ENCODE peak calls at places on chromosome 21, in five cellular contexts. O is astrocyte of the cerebellum; P is fibroblast of pulmonary artery; R is activated CD8-positive, alpha-beta T cell treated with anti-CD3 and anti-CD28 coated beads for 36 hours; N is MM.1S. V is an unnamed sample.

GRCh38 chr21:28579986-28580550 is 412.6 kb downstream of the LTN1 start:
- DNase-seq in O (no peak), P (no peak), R (no peak), N (no peak), V (no peak)

GRCh38 chr21:35438643-35439404 is 389.7 kb upstream of the RUNX1 start:
- DNase-seq in O (no peak), P (peak), R (peak), N (peak), V (no peak)

GRCh38 chr21:37257526-37257966 is 9.6 kb downstream of the VPS26C start:
- DNase-seq in O (no peak), P (peak), R (no peak), N (no peak), V (no peak)

GRCh38 chr21:17461014-17461413 is 51.8 kb upstream of the CXADR start:
- DNase-seq in O (peak), P (peak), R (no peak), N (no peak), V (no peak)

GRCh38 chr21:29232601-29233541 is 65.9 kb upstream of the BACH1 start:
- DNase-seq in O (no peak), P (peak), R (peak), N (no peak), V (no peak)

GRCh38 chr21:43734131-43734634 is 15.3 kb downstream of the PDXK start:
- DNase-seq in O (no peak), P (no peak), R (peak), N (no peak), V (no peak)

GRCh38 chr21:29148535-29148934 is 18.1 kb downstream of the MAP3K7CL start:
- DNase-seq in O (peak), P (no peak), R (peak), N (no peak), V (no peak)

GRCh38 chr21:17231771-17232170 is 281.1 kb upstream of the CXADR start:
- DNase-seq in O (no peak), P (no peak), R (no peak), N (no peak), V (no peak)

GRCh38 chr21:16794944-16795343 is 717.9 kb upstream of the CXADR start:
- DNase-seq in O (peak), P (peak), R (no peak), N (no peak), V (no peak)

GRCh38 chr21:29499734-29500343 is 201.1 kb downstream of the BACH1 start:
- DNase-seq in O (no peak), P (peak), R (peak), N (no peak), V (no peak)

GRCh38 chr21:41009398-41010177 is 158.4 kb upstream of the BACE2 start:
- DNase-seq in O (no peak), P (no peak), R (no peak), N (no peak), V (no peak)

GRCh38 chr21:40717008-40717407 is 129.9 kb downstream of the DSCAM start:
- DNase-seq in O (no peak), P (no peak), R (no peak), N (no peak), V (no peak)

GRCh38 chr21:41445465-41445862 is 19.4 kb downstream of the MX1 start:
- DNase-seq in O (no peak), P (peak), R (no peak), N (no peak), V (no peak)

GRCh38 chr21:46667191-46667734 is 31.8 kb downstream of the PRMT2 start:
- DNase-seq in O (no peak), P (peak), R (peak), N (no peak), V (no peak)

GRCh38 chr21:16968436-16968835 is 544.4 kb upstream of the CXADR start:
- DNase-seq in O (no peak), P (no peak), R (no peak), N (no peak), V (no peak)

GRCh38 chr21:23130308-23130707 is 2132.1 kb downstream of the NCAM2 start:
- DNase-seq in O (no peak), P (no peak), R (no peak), N (no peak), V (no peak)

GRCh38 chr21:30234643-30235042 is 18.7 kb upstream of the CLDN8 start:
- DNase-seq in O (no peak), P (peak), R (no peak), N (no peak), V (no peak)

GRCh38 chr21:27359141-27359540 is 392.3 kb upstream of the ADAMTS5 start:
- DNase-seq in O (no peak), P (peak), R (no peak), N (no peak), V (no peak)

GRCh38 chr21:14982336-14982735 is 82.5 kb downstream of the NRIP1 start:
- DNase-seq in O (no peak), P (no peak), R (no peak), N (no peak), V (no peak)

GRCh38 chr21:30233228-30233627 is 17.3 kb upstream of the CLDN8 start:
- DNase-seq in O (no peak), P (no peak), R (no peak), N (no peak), V (no peak)

GRCh38 chr21:40516336-40516735 is 330.6 kb downstream of the DSCAM start:
- DNase-seq in O (no peak), P (no peak), R (no peak), N (no peak), V (no peak)

GRCh38 chr21:28738882-28739281 is 253.8 kb downstream of the LTN1 start:
- DNase-seq in O (no peak), P (no peak), R (no peak), N (peak), V (no peak)

GRCh38 chr21:17537299-17537698 is 24.5 kb downstream of the CXADR start:
- DNase-seq in O (no peak), P (peak), R (no peak), N (no peak), V (no peak)

GRCh38 chr21:25925936-25926335 is 191.2 kb downstream of the GABPA start:
- DNase-seq in O (no peak), P (peak), R (no peak), N (no peak), V (no peak)

GRCh38 chr21:15222711-15223110 is 157.9 kb upstream of the NRIP1 start:
- DNase-seq in O (no peak), P (no peak), R (no peak), N (no peak), V (no peak)

GRCh38 chr21:17775431-17776126 is 43.6 kb downstream of the C21orf91 start:
- DNase-seq in O (no peak), P (no peak), R (peak), N (no peak), V (no peak)

GRCh38 chr21:36508948-36509347 is 29.0 kb upstream of the CLDN14 start:
- DNase-seq in O (no peak), P (no peak), R (no peak), N (no peak), V (no peak)

GRCh38 chr21:35783686-35784085 is 276.6 kb downstream of the SETD4 start:
- DNase-seq in O (peak), P (no peak), R (no peak), N (no peak), V (no peak)

GRCh38 chr21:16116798-16117197 is 387.0 kb downstream of the USP25 start:
- DNase-seq in O (peak), P (peak), R (no peak), N (no peak), V (no peak)

GRCh38 chr21:27649323-27649722 is 682.4 kb upstream of the ADAMTS5 start:
- DNase-seq in O (peak), P (peak), R (no peak), N (no peak), V (no peak)

GRCh38 chr21:21367583-21367982 is 369.4 kb downstream of the NCAM2 start:
- DNase-seq in O (no peak), P (no peak), R (no peak), N (no peak), V (no peak)

GRCh38 chr21:29091032-29091431 is 17.6 kb upstream of the CCT8 start:
- DNase-seq in O (no peak), P (peak), R (no peak), N (no peak), V (no peak)

GRCh38 chr21:29673096-29673610 is 266.6 kb downstream of the GRIK1 start:
- DNase-seq in O (no peak), P (no peak), R (no peak), N (no peak), V (no peak)

GRCh38 chr21:43611598-43612369 is 47.5 kb downstream of the HSF2BP start:
- DNase-seq in O (peak), P (peak), R (peak), N (peak), V (no peak)

GRCh38 chr21:38471766-38472165 is 26.5 kb downstream of the ERG start:
- DNase-seq in O (no peak), P (no peak), R (no peak), N (no peak), V (no peak)

GRCh38 chr21:38467369-38467768 is 30.9 kb downstream of the ERG start:
- DNase-seq in O (no peak), P (no peak), R (no peak), N (no peak), V (no peak)

GRCh38 chr21:38468989-38469388 is 29.3 kb downstream of the ERG start:
- DNase-seq in O (no peak), P (no peak), R (no peak), N (no peak), V (no peak)

GRCh38 chr21:38470762-38471161 is 27.5 kb downstream of the ERG start:
- DNase-seq in O (no peak), P (peak), R (no peak), N (no peak), V (no peak)

GRCh38 chr21:38467911-38468310 is 30.4 kb downstream of the ERG start:
- DNase-seq in O (no peak), P (no peak), R (no peak), N (no peak), V (no peak)
- TF ChIP-seq CTCF in O (no peak), P (no peak), R (no peak), N (no peak), V (no peak)

DNA sequence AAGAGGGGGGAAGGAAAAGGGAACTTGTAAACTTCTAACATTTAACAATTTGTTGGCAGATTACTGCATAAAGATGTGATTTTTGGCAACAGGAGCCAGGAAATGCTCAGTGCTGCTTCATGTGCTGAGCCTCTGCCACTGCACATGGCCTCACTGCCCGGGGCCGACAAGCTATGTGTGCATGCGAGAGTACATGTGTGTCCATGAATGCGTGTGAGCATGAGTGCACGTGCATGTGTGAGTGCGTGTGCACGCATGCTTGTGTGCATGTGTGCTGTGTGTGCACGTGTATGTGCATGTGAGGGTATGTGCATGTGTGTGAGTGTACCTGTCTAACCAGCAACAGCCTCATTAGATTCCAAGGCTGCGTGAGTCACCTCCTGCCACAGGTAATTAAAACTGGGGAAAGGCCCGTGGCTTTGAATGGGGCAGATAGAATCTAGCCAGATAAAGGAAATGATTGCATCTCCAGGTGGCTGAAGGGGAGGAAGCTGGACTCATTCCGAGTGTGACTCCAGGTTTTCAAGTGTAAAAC is 41.4 kb upstream of the TSPEAR start:
- DNase-seq in O (no peak), P (peak), R (no peak), N (no peak), V (no peak)
- TF ChIP-seq CTCF in O (no peak), P (peak), R (no peak), N (no peak), V (no peak)

GRCh38 chr21:45557611-45558043 is 15.4 kb upstream of the SLC19A1 start:
- DNase-seq in O (no peak), P (no peak), R (no peak), N (no peak), V (no peak)

GRCh38 chr21:45555557-45556301 is 13.5 kb upstream of the SLC19A1 start:
- DNase-seq in O (peak), P (peak), R (peak), N (peak), V (no peak)

GRCh38 chr21:45555251-45555556 is 13.0 kb upstream of the SLC19A1 start:
- DNase-seq in O (no peak), P (no peak), R (no peak), N (no peak), V (no peak)

GRCh38 chr21:45556645-45557601 is 14.7 kb upstream of the SLC19A1 start:
- DNase-seq in O (no peak), P (no peak), R (no peak), N (no peak), V (no peak)

GRCh38 chr21:45556302-45556644 is 14.0 kb upstream of the SLC19A1 start:
- DNase-seq in O (no peak), P (no peak), R (no peak), N (no peak), V (no peak)
- TF ChIP-seq CTCF in O (peak), P (no peak), R (no peak), N (no peak), V (no peak)

GRCh38 chr21:39363607-39364555 is 15.0 kb upstream of the HMGN1 start:
- DNase-seq in O (no peak), P (no peak), R (no peak), N (peak), V (no peak)
- TF ChIP-seq CTCF in O (no peak), P (no peak), R (no peak), N (no peak), V (no peak)

DNA sequence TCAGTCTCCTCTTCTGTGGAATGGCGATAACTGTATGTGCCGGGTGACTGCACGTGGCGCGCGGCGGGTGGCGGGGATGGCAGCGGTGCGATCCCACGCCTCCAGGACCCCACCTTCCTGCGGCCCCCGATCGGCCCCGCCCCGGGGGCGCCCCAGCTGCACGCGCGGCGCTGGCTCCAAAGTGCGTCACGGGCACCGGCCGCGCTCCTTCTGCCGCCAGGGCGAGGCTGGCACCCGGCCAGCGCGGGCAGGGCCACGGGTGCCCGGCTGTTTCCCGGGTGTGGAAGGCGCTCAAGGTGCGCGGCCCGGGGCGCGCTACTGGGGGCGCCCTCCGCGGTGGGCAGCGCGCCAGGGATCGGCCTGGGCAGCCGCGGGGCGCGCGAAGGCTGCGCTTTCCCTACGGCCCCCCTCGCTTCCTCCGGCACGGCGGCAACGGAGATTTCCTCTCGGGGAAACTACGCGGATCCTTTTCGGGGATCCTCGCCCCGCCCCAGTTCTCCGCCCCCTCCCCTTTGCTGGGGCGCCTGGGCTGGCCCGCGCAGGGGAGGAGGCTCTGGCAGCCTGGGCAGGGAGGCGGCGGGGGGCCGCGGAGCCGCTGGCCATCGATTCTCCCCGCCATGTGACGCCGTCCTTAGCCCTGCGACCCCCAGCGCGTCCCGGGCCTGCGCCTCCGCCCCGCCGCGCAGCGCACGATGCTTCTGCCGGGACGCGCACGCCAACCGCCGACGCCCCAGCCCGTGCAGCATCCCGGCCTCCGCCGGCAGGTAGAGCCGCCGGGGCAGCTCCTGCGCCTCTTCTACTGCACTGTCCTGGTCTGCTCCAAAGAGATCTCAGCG is at the start of gene EVA1C:
- DNase-seq in O (no peak), P (peak), R (peak), N (no peak), V (no peak)
- TF ChIP-seq CTCF in O (no peak), P (no peak), R (peak), N (no peak), V (peak)

DNA sequence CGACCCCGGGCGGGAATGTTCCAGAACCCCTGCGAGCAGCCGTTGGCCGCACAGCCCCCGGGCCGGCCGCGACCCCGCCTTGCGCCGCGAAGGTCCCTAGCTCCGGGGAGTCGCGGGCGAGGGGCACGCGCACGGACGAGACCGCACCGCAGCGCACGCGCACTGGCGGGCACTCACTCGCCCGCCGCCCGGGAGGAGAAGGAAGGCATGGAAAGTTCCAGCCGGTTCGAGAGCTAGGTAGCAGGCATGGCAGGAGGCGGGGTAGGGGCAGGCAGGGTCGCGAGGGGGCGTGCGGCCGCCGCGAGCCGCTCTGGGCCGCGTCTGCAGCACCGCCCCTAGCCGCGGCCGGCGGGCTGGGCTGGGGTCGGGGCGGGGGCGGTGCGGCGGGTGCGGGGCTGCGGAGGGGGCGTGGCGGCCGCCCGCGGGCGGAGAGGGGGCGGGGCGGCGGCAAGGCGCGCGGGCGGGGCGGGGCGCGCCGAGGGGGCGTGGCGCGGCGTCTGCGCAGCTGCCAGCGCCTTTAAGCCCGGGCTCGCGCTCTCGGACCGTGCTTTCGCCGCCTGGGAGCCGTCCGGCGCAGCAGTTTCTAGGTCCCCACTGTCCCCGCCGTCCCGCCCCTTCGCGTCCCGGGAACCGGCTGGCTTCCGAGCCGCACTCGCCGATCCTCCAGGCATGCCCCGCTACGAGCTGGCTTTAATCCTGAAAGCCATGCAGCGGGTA is at the start of the genes MRPS6 and SLC5A3:
- DNase-seq in O (peak), P (peak), R (peak), N (peak), V (peak)
- TF ChIP-seq CTCF in O (no peak), P (no peak), R (no peak), N (no peak), V (no peak)

DNA sequence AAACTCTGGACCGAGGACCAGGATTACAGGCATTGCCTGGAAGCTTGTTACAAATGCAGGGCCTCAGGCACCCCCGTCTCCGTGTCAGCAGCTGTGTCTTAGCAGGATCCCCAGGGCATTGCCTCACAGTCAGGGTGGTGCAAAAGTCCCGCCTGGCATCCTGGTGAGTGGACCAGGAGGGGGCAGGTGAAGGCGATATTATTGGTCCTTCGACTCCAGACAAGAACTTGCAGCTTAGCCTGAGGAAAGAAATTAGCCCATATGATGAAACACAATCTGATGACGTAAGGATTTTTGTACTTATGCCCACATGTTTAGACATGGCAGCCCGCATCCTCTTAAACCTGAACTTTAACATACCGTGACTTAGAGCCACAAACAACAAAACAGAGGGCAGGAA is 40.8 kb downstream of the RSPH1 start:
- DNase-seq in O (no peak), P (no peak), R (no peak), N (no peak), V (no peak)
- TF ChIP-seq CTCF in O (no peak), P (no peak), R (no peak), N (no peak), V (no peak)

DNA sequence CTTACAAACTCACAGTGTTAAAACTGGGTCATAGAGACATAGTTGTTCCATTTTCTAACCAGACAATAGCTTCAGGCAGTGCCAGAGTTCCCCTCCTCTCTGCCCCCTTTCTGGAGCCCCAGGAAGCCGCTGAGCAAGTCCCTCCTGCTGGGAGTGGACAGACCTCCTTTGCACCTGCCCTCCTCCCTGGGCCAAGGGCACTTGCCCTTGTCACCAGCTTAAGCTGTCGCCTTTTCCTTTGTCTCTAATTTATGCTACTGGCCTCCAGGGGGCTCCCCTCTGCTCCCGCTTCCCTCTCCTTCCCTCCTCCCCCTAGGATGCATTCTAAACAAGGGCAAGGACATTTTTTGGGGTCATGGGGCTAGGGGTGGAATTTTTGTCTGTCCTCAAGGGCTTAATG is 182.4 kb downstream of the MIS18A start:
- DNase-seq in O (no peak), P (no peak), R (peak), N (peak), V (no peak)
- TF ChIP-seq CTCF in O (peak), P (peak), R (no peak), N (peak), V (peak)

GRCh38 chr21:44762221-44763049 is 39.2 kb downstream of the UBE2G2 start:
- DNase-seq in O (no peak), P (no peak), R (no peak), N (no peak), V (peak)

GRCh38 chr21:44759628-44760285 is 41.9 kb downstream of the UBE2G2 start:
- DNase-seq in O (no peak), P (no peak), R (no peak), N (no peak), V (no peak)

GRCh38 chr21:44760376-44760775 is 41.2 kb downstream of the UBE2G2 start:
- DNase-seq in O (no peak), P (no peak), R (no peak), N (no peak), V (peak)

GRCh38 chr21:44761747-44762208 is 39.8 kb downstream of the UBE2G2 start:
- DNase-seq in O (no peak), P (no peak), R (no peak), N (no peak), V (no peak)

GRCh38 chr21:44761011-44761729 is 40.5 kb downstream of the UBE2G2 start:
- DNase-seq in O (no peak), P (no peak), R (peak), N (peak), V (peak)
- TF ChIP-seq CTCF in O (peak), P (peak), R (peak), N (peak), V (peak)